ENCODE peak calls at places on chromosomes 5 and 9, in eight cellular contexts. B is kidney epithelial cell, K is Peyer's patch, N is astrocyte, Y is right atrium auricular region, U is mammary epithelial cell, O is upper lobe of right lung, S is foreskin fibroblast. P is an unnamed sample.

GRCh38 chr5:67493676-67494075 is 297.1 kb upstream of the CD180 start:
- DNase-seq in N (no peak), K (peak), S (peak), U (peak), O (no peak), Y (no peak), B (no peak), P (peak)

GRCh38 chr5:52740007-52740406 is 47.7 kb upstream of the ITGA1 start:
- DNase-seq in S (no peak), O (no peak), N (no peak), K (no peak), B (no peak), Y (no peak), U (no peak), P (no peak)

GRCh38 chr5:178123987-178124925 is 6.6 kb upstream of the RMND5B start:
- DNase-seq in B (no peak), K (no peak), Y (no peak), O (no peak), U (no peak), N (no peak), S (no peak), P (peak)

GRCh38 chr5:149113669-149114068 is 27.6 kb upstream of the ABLIM3 start:
- DNase-seq in U (peak), S (peak), O (no peak), K (no peak), N (peak), Y (no peak), B (no peak), P (peak)

GRCh38 chr9:134231767-134232166 is 67.4 kb upstream of the RNU6ATAC start:
- DNase-seq in Y (no peak), O (peak), U (no peak), S (no peak), B (no peak), K (no peak), N (no peak), P (no peak)

GRCh38 chr9:89790542-89791109 is 185.8 kb downstream of the GADD45G start:
- DNase-seq in B (no peak), U (peak), O (peak), N (no peak), K (no peak), Y (no peak), S (no peak), P (peak)

GRCh38 chr9:79028101-79028500 is 543.7 kb upstream of the TLE4 start:
- DNase-seq in N (peak), S (peak), K (no peak), Y (no peak), B (peak), U (peak), O (no peak), P (peak)

GRCh38 chr9:136429683-136430590 is 9.7 kb downstream of the INPP5E start:
- DNase-seq in K (no peak), S (no peak), U (no peak), N (no peak), O (no peak), B (no peak), Y (no peak), P (no peak)

GRCh38 chr5:159805021-159805420 is 111.3 kb upstream of the ADRA1B start:
- DNase-seq in N (peak), U (no peak), Y (peak), K (no peak), O (no peak), B (no peak), S (peak), P (no peak)

GRCh38 chr5:126062471-126062870 is 360.7 kb upstream of the GRAMD2B start:
- DNase-seq in K (no peak), S (no peak), Y (no peak), B (no peak), O (no peak), U (no peak), N (no peak), P (no peak)

GRCh38 chr5:148897842-148898241 is 71.4 kb downstream of the ADRB2 start:
- DNase-seq in B (no peak), N (no peak), S (no peak), U (no peak), Y (no peak), K (no peak), O (no peak), P (no peak)

GRCh38 chr9:104258289-104259045 is 164.4 kb downstream of the SMC2 start:
- DNase-seq in U (no peak), O (no peak), N (no peak), K (no peak), B (no peak), Y (no peak), S (no peak), P (no peak)

GRCh38 chr5:153782589-153783238 is 256.0 kb downstream of the FAM114A2 start:
- DNase-seq in O (no peak), S (no peak), K (no peak), N (peak), Y (no peak), U (no peak), B (no peak), P (peak)

GRCh38 chr5:55594636-55595035 is 59.9 kb upstream of the PLPP1 start:
- DNase-seq in U (no peak), B (no peak), O (no peak), S (no peak), N (peak), Y (no peak), K (no peak), P (no peak)

GRCh38 chr9:89442981-89443817 is 54.7 kb downstream of the SEMA4D start:
- DNase-seq in B (no peak), N (no peak), Y (no peak), U (no peak), O (no peak), S (no peak), K (no peak), P (no peak)

GRCh38 chr9:106859957-106860715 is 2.8 kb upstream of the ZNF462 start:
- DNase-seq in N (peak), S (peak), B (no peak), O (peak), U (peak), Y (no peak), K (peak), P (peak)

GRCh38 chr9:131608469-131609115 is 63.3 kb downstream of the PRRT1B start:
- DNase-seq in N (peak), O (no peak), U (peak), S (peak), K (no peak), Y (peak), B (peak), P (peak)

GRCh38 chr5:74337252-74338100 is 303.1 kb downstream of the ENC1 start:
- DNase-seq in K (no peak), N (no peak), S (no peak), O (no peak), U (no peak), B (no peak), Y (no peak), P (no peak)

GRCh38 chr9:114655689-114656088 is 1.9 kb downstream of the TEX53 start:
- DNase-seq in K (no peak), B (no peak), O (no peak), S (peak), U (no peak), N (peak), Y (no peak), P (no peak)

GRCh38 chr5:9698125-9698848 is 68.1 kb upstream of the TAS2R1 start:
- DNase-seq in Y (no peak), U (no peak), S (peak), K (no peak), N (peak), O (no peak), B (no peak), P (no peak)

GRCh38 chr5:9283021-9283420 is 262.9 kb downstream of the SEMA5A start:
- DNase-seq in K (no peak), N (no peak), Y (no peak), S (peak), O (no peak), B (no peak), U (peak), P (peak)

GRCh38 chr9:27524236-27524635 is at the start of gene IFNK:
- DNase-seq in U (peak), Y (no peak), K (no peak), B (no peak), O (no peak), N (no peak), S (no peak), P (peak)

GRCh38 chr9:76373173-76373771 is 21.0 kb downstream of the RFK start:
- DNase-seq in B (peak), Y (peak), K (peak), N (peak), U (peak), O (no peak), S (peak), P (peak)

GRCh38 chr5:149641000-149641576 is 59.8 kb downstream of the ARHGEF37 start:
- DNase-seq in O (no peak), N (no peak), B (no peak), S (peak), U (no peak), Y (no peak), K (peak), P (no peak)

GRCh38 chr9:88829276-88829675 is 162.0 kb upstream of the S1PR3 start:
- DNase-seq in O (no peak), K (no peak), B (no peak), N (peak), U (peak), Y (no peak), S (no peak), P (peak)

GRCh38 chr5:53364098-53364497 is 116.3 kb upstream of the FST start:
- DNase-seq in N (no peak), O (no peak), U (no peak), B (no peak), K (no peak), Y (no peak), S (peak), P (no peak)

GRCh38 chr5:159215886-159216285 is 6.5 kb upstream of the RNF145 start:
- DNase-seq in Y (no peak), K (no peak), O (no peak), S (no peak), B (no peak), N (no peak), U (peak), P (peak)

GRCh38 chr5:129115680-129116079 is 21.1 kb downstream of the ISOC1 start:
- DNase-seq in B (no peak), U (no peak), Y (no peak), K (no peak), O (no peak), S (no peak), N (no peak), P (no peak)

GRCh38 chr9:3884736-3885135 is 358.9 kb upstream of the RFX3 start:
- DNase-seq in B (no peak), S (no peak), K (no peak), O (no peak), Y (no peak), U (no peak), N (no peak), P (no peak)

GRCh38 chr5:134086215-134086942 is 28.1 kb upstream of the TCF7 start:
- DNase-seq in Y (no peak), K (no peak), B (no peak), U (no peak), N (no peak), O (no peak), S (no peak), P (no peak)

GRCh38 chr9:16028516-16028915 is 475.7 kb downstream of the CCDC171 start:
- DNase-seq in O (no peak), N (no peak), Y (no peak), K (no peak), U (no peak), S (peak), B (no peak), P (no peak)

GRCh38 chr9:92746567-92747458 is 17.8 kb downstream of the BICD2 start:
- DNase-seq in U (no peak), Y (no peak), O (no peak), S (peak), N (peak), K (no peak), B (no peak), P (no peak)

GRCh38 chr9:134546231-134546731 is 95.3 kb upstream of the COL5A1 start:
- DNase-seq in N (peak), O (peak), K (no peak), S (peak), B (no peak), Y (no peak), U (no peak), P (no peak)

GRCh38 chr5:155260798-155261197 is 247.2 kb downstream of the KIF4B start:
- DNase-seq in O (no peak), N (no peak), S (no peak), U (no peak), Y (no peak), B (no peak), K (no peak), P (peak)

GRCh38 chr5:104179057-104179456 is 616.5 kb upstream of the NUDT12 start:
- DNase-seq in Y (peak), N (peak), K (no peak), O (no peak), U (peak), B (no peak), S (peak), P (peak)

GRCh38 chr5:2747372-2748179 is 3.9 kb downstream of the IRX2 start:
- DNase-seq in Y (peak), B (no peak), S (no peak), N (peak), U (peak), K (no peak), O (no peak), P (peak)

GRCh38 chr5:2744485-2744884 is 7.0 kb downstream of the IRX2 start:
- DNase-seq in K (no peak), B (no peak), S (no peak), U (no peak), O (no peak), Y (no peak), N (peak), P (peak)

GRCh38 chr5:2748841-2749513 is 2.5 kb downstream of the IRX2 start:
- DNase-seq in O (no peak), Y (no peak), B (no peak), U (peak), N (no peak), S (no peak), K (no peak), P (peak)

GRCh38 chr5:2748180-2748840 is 3.2 kb downstream of the IRX2 start:
- DNase-seq in Y (peak), N (no peak), O (no peak), U (peak), B (no peak), K (no peak), S (no peak), P (peak)

DNA sequence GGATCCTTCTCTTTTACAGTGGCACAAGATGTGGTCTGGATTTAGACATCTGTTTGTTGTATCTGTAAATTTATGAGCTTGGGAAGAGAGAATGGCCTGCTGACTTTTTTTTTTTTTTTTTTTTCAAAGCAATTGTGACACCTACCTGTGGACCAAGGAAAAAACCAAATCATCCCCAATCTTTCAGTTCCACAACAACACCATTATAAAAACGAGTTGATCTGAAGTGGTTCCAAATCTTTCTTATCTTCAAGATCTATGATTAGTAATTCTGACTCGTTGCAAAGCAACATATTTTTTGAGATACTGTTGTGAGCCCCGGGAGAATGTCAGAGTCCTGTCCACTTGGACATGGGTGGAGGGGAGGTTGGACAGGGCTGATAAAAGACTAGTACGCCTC is 4.8 kb downstream of the IRX2 start:
- DNase-seq in K (no peak), Y (no peak), B (no peak), N (peak), O (no peak), S (peak), U (peak), P (peak)
- TF ChIP-seq CTCF in K (no peak), Y (no peak), B (no peak), N (no peak), O (no peak), S (no peak), U (peak), P (peak)

GRCh38 chr5:95956900-95957293 is 4.8 kb downstream of the ELL2 start:
- DNase-seq in U (no peak), N (no peak), B (no peak), O (no peak), K (no peak), Y (no peak), S (no peak), P (no peak)
- H3K4me3 ChIP-seq in U (peak), N (no peak), B (no peak), O (no peak), K (no peak), Y (no peak), S (peak), P (peak)

DNA sequence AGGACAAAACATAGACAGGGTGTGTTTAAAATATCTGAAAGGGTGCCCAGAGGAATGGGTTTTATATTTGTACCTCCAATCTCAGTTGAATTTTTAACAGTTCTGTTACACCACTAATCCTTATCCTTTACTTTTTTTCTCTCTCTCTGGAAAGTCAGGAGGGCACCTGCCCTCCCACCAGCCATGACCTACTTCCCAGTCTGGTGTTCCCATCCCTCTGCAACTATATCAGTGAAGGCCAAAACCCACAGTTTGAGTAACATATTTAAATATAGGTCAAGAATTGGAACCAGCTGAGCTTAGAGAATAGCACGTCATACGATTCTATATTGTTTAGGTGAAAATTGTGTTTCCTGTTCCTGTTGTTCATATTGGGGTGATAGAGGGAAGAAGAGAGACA is 229.8 kb downstream of the NTRK2 start:
- DNase-seq in S (no peak), Y (no peak), B (no peak), U (no peak), O (no peak), K (no peak), N (no peak), P (no peak)
- TF ChIP-seq CTCF in S (no peak), Y (no peak), B (no peak), U (no peak), O (no peak), K (no peak), N (no peak), P (no peak)

DNA sequence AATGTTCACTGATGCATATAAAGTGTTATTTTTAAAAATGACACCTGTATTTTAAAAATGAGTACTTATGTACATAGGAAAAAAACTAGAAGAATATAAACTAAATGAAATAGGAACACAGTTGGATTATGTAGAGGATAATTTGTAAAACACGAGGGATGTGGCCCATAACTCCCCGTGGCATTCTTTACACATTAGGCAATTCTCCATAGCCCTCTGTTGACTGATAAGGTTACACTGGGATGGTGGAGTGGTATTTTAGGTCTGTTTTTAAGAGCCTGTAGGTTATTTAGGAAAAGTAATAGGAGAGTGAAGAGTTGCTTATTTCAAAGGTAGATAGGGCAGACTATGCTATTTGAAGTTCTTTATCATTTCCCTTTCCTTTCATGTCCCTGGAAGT is 1.8 kb downstream of the CAVIN4 start:
- DNase-seq in K (no peak), U (no peak), B (no peak), Y (no peak), O (no peak), N (peak), S (peak), P (no peak)
- H3K4me3 ChIP-seq in K (no peak), U (no peak), B (no peak), Y (peak), O (no peak), N (no peak), S (no peak), P (no peak)

GRCh38 chr5:157505496-157505895 is 45.5 kb downstream of the NIPAL4 start:
- DNase-seq in U (no peak), K (no peak), S (no peak), B (no peak), Y (no peak), N (no peak), O (no peak), P (no peak)
- TF ChIP-seq CTCF in U (no peak), K (no peak), S (no peak), B (no peak), Y (no peak), N (no peak), O (no peak), P (no peak)

P was measured in epithelial cell of esophagus.